ENCODE peak calls at places on chromosome 7, in five cellular contexts. J is mesendoderm; G is activated T-cell treated with anti-CD3 and anti-CD28 coated beads, Interleukin-2, amount 50 U/mL, for 1 hour; I is coronary artery; X is amniotic stem cell. H is an unnamed sample.

GRCh38 chr7:100673942-100674431 is 447 bp downstream of the GNB2 start:
- DNase-seq in I (no peak), J (no peak), X (no peak), G (no peak), H (peak)

GRCh38 chr7:5997210-5997808 is 11.5 kb downstream of the PMS2 start:
- DNase-seq in G (peak), I (no peak), J (peak), X (peak), H (peak)

GRCh38 chr7:75732016-75732521 is 6.7 kb downstream of the HIP1 start:
- DNase-seq in G (no peak), J (no peak), X (no peak), I (no peak), H (no peak)

GRCh38 chr7:70660154-70660818 is 471.7 kb upstream of the GALNT17 start:
- DNase-seq in G (peak), J (no peak), X (no peak), I (no peak), H (peak)

GRCh38 chr7:139680676-139681462 is 96.9 kb downstream of the HIPK2 start:
- DNase-seq in J (peak), I (peak), X (peak), G (peak), H (no peak)

GRCh38 chr7:46257766-46258448 is 336.8 kb upstream of the IGFBP3 start:
- DNase-seq in X (peak), I (no peak), G (no peak), J (no peak), H (no peak)

GRCh38 chr7:30988346-30989005 is 24.7 kb downstream of the GHRHR start:
- DNase-seq in G (no peak), J (peak), I (no peak), X (no peak), H (peak)

GRCh38 chr7:151648429-151648828 is 128.7 kb upstream of the RHEB start:
- DNase-seq in I (peak), J (no peak), G (no peak), X (no peak), H (no peak)

GRCh38 chr7:36878288-36878687 is 154.0 kb upstream of the AOAH start:
- DNase-seq in X (no peak), J (no peak), I (no peak), G (no peak), H (no peak)

GRCh38 chr7:38585551-38585950 is 45.6 kb downstream of the AMPH start:
- DNase-seq in X (no peak), J (no peak), G (no peak), I (no peak), H (no peak)

GRCh38 chr7:158816271-158816670 is 13.0 kb downstream of the ESYT2 start:
- DNase-seq in G (no peak), I (no peak), J (peak), X (no peak), H (no peak)

GRCh38 chr7:710161-710560 is 16.3 kb upstream of the DNAAF5 start:
- DNase-seq in I (no peak), G (no peak), X (no peak), J (no peak), H (no peak)

GRCh38 chr7:92702535-92702934 is 112.3 kb upstream of the FAM133B start:
- DNase-seq in I (no peak), X (no peak), G (no peak), J (no peak), H (no peak)

GRCh38 chr7:156178857-156179256 is 366.6 kb upstream of the SHH start:
- DNase-seq in G (no peak), I (peak), X (no peak), J (no peak), H (no peak)

GRCh38 chr7:1706381-1706720 is 36.3 kb downstream of the ELFN1 start:
- DNase-seq in J (no peak), I (peak), X (no peak), G (no peak), H (no peak)

GRCh38 chr7:121107923-121108498 is 119.5 kb downstream of the CPED1 start:
- DNase-seq in I (no peak), G (no peak), X (peak), J (peak), H (peak)

GRCh38 chr7:154698726-154699291 is 304.1 kb downstream of the PAXIP1 start:
- DNase-seq in I (no peak), J (peak), G (no peak), X (no peak), H (no peak)

GRCh38 chr7:25759281-25759680 is 392.7 kb upstream of the NFE2L3 start:
- DNase-seq in X (no peak), G (no peak), I (no peak), J (no peak), H (no peak)

GRCh38 chr7:148729984-148730733 is 31.5 kb downstream of the CUL1 start:
- DNase-seq in J (no peak), X (peak), G (no peak), I (no peak), H (no peak)

GRCh38 chr7:1087952-1088920 is at the start of gene GPER1:
- DNase-seq in J (peak), I (peak), G (no peak), X (peak), H (peak)

GRCh38 chr7:133061792-133062191 is 20.1 kb downstream of the CHCHD3 start:
- DNase-seq in J (no peak), I (no peak), X (no peak), G (no peak), H (no peak)

GRCh38 chr7:132261296-132261695 is 315.0 kb downstream of the PLXNA4 start:
- DNase-seq in I (no peak), X (no peak), G (no peak), J (no peak), H (no peak)

GRCh38 chr7:141441837-141442627 is 109.2 kb upstream of the AGK start:
- DNase-seq in G (no peak), I (no peak), X (no peak), J (no peak), H (no peak)

GRCh38 chr7:117992635-117993034 is 119.4 kb upstream of the CTTNBP2 start:
- DNase-seq in J (no peak), G (no peak), X (no peak), I (no peak), H (no peak)

GRCh38 chr7:57363321-57363720 is 86.7 kb upstream of the ZNF716 start:
- DNase-seq in J (no peak), I (no peak), X (no peak), G (no peak), H (no peak)

GRCh38 chr7:31957090-31957720 is 113.0 kb downstream of the PDE1C start:
- DNase-seq in X (no peak), G (no peak), J (peak), I (no peak), H (no peak)

GRCh38 chr7:152543801-152544200 is 108.0 kb upstream of the KMT2C start:
- DNase-seq in X (no peak), J (peak), G (no peak), I (no peak), H (no peak)

GRCh38 chr7:105941596-105941995 is 21.5 kb upstream of the CDHR3 start:
- DNase-seq in X (no peak), I (no peak), J (no peak), G (no peak), H (no peak)

GRCh38 chr7:67466109-67466508 is 469.5 kb downstream of the TYW1 start:
- DNase-seq in J (no peak), I (no peak), G (no peak), X (no peak), H (no peak)

H was measured in mucosa of descending colon.